ENCODE peak calls at places on chromosomes 11 and 22, in eight cellular contexts. One of them, this sample, is unnamed.

GRCh38 chr11:16194566-16194965 is 161.8 kb downstream of the SOX6 start:
- DNase-seq in IMR-90: peak; percentile 11
- DNase-seq in naive thymus-derived CD4-positive, alpha-beta T cell: no peak
- DNase-seq in Karpas-422: no peak
- DNase-seq in ascending aorta: no peak
- DNase-seq in sigmoid colon: no peak
- DNase-seq in adipocyte: peak; percentile 19
- DNase-seq in K562: no peak
- DNase-seq in this sample: no peak

GRCh38 chr11:18669211-18669593 is 29.4 kb upstream of the TMEM86A start:
- DNase-seq in ascending aorta: no peak
- DNase-seq in IMR-90: no peak
- DNase-seq in sigmoid colon: no peak
- DNase-seq in Karpas-422: no peak
- DNase-seq in naive thymus-derived CD4-positive, alpha-beta T cell: no peak
- DNase-seq in adipocyte: no peak
- DNase-seq in K562: peak; percentile 22
- DNase-seq in this sample: no peak

GRCh38 chr11:103608566-103608965 is 427.9 kb upstream of the DDI1 start:
- DNase-seq in naive thymus-derived CD4-positive, alpha-beta T cell: no peak
- DNase-seq in sigmoid colon: no peak
- DNase-seq in Karpas-422: no peak
- DNase-seq in K562: no peak
- DNase-seq in IMR-90: peak; percentile 64
- DNase-seq in adipocyte: no peak
- DNase-seq in ascending aorta: no peak
- DNase-seq in this sample: no peak

GRCh38 chr11:112785717-112786116 is 175.5 kb upstream of the NCAM1 start:
- DNase-seq in naive thymus-derived CD4-positive, alpha-beta T cell: no peak
- DNase-seq in ascending aorta: no peak
- DNase-seq in adipocyte: peak; percentile 2
- DNase-seq in IMR-90: peak; percentile 11
- DNase-seq in sigmoid colon: no peak
- DNase-seq in Karpas-422: no peak
- DNase-seq in K562: no peak
- DNase-seq in this sample: no peak

GRCh38 chr11:86214710-86215109 is 29.8 kb upstream of the EED start:
- DNase-seq in K562: no peak
- DNase-seq in IMR-90: no peak
- DNase-seq in adipocyte: no peak
- DNase-seq in Karpas-422: no peak
- DNase-seq in ascending aorta: no peak
- DNase-seq in sigmoid colon: no peak
- DNase-seq in naive thymus-derived CD4-positive, alpha-beta T cell: no peak
- DNase-seq in this sample: no peak

GRCh38 chr11:59207988-59208432 is 4.7 kb downstream of the MPEG1 start:
- DNase-seq in ascending aorta: no peak
- DNase-seq in naive thymus-derived CD4-positive, alpha-beta T cell: peak; percentile 40
- DNase-seq in sigmoid colon: no peak
- DNase-seq in Karpas-422: peak; percentile 79
- DNase-seq in adipocyte: peak; percentile 81
- DNase-seq in K562: peak; percentile 56
- DNase-seq in IMR-90: peak; percentile 91
- DNase-seq in this sample: no peak

GRCh38 chr11:28296426-28296825 is 188.2 kb downstream of the METTL15 start:
- DNase-seq in adipocyte: no peak
- DNase-seq in naive thymus-derived CD4-positive, alpha-beta T cell: no peak
- DNase-seq in Karpas-422: no peak
- DNase-seq in sigmoid colon: no peak
- DNase-seq in IMR-90: no peak
- DNase-seq in K562: no peak
- DNase-seq in ascending aorta: no peak
- DNase-seq in this sample: no peak

GRCh38 chr11:35272391-35272821 is 133.4 kb downstream of the CD44 start:
- DNase-seq in sigmoid colon: no peak
- DNase-seq in adipocyte: no peak
- DNase-seq in naive thymus-derived CD4-positive, alpha-beta T cell: peak; percentile 14
- DNase-seq in ascending aorta: no peak
- DNase-seq in K562: no peak
- DNase-seq in IMR-90: no peak
- DNase-seq in Karpas-422: no peak
- DNase-seq in this sample: no peak

GRCh38 chr22:46777609-46777970 is 15.1 kb downstream of the TBC1D22A start:
- DNase-seq in adipocyte: no peak
- DNase-seq in K562: no peak
- DNase-seq in naive thymus-derived CD4-positive, alpha-beta T cell: peak; percentile 42
- DNase-seq in IMR-90: no peak
- DNase-seq in ascending aorta: no peak
- DNase-seq in Karpas-422: peak; percentile 82
- DNase-seq in sigmoid colon: no peak
- DNase-seq in this sample: no peak

GRCh38 chr11:26201411-26201810 is 130.5 kb upstream of the ANO3 start:
- DNase-seq in naive thymus-derived CD4-positive, alpha-beta T cell: no peak
- DNase-seq in Karpas-422: no peak
- DNase-seq in adipocyte: no peak
- DNase-seq in IMR-90: peak; percentile 88
- DNase-seq in K562: no peak
- DNase-seq in sigmoid colon: no peak
- DNase-seq in ascending aorta: no peak
- DNase-seq in this sample: no peak

GRCh38 chr11:10483584-10483983 is 28.5 kb downstream of the AMPD3 start:
- DNase-seq in adipocyte: no peak
- DNase-seq in K562: no peak
- DNase-seq in sigmoid colon: no peak
- DNase-seq in naive thymus-derived CD4-positive, alpha-beta T cell: no peak
- DNase-seq in ascending aorta: no peak
- DNase-seq in IMR-90: no peak
- DNase-seq in Karpas-422: no peak
- DNase-seq in this sample: no peak
- H3K36me3 ChIP-seq in adipocyte: peaks cover 31% of the 10 kb centered on the region
- H3K36me3 ChIP-seq in K562: peaks cover 75% of the 10 kb centered on the region
- H3K36me3 ChIP-seq in sigmoid colon: no peaks in the 10 kb centered on the region
- H3K36me3 ChIP-seq in naive thymus-derived CD4-positive, alpha-beta T cell: no peaks in the 10 kb centered on the region
- H3K36me3 ChIP-seq in ascending aorta: no peaks in the 10 kb centered on the region
- H3K36me3 ChIP-seq in IMR-90: peaks cover 39% of the 10 kb centered on the region
- H3K36me3 ChIP-seq in Karpas-422: no peaks in the 10 kb centered on the region
- H3K36me3 ChIP-seq in this sample: no peaks in the 10 kb centered on the region

GRCh38 chr22:44804327-44804726 is 52.0 kb downstream of the ARHGAP8 start:
- DNase-seq in ascending aorta: no peak
- DNase-seq in naive thymus-derived CD4-positive, alpha-beta T cell: no peak
- DNase-seq in K562: no peak
- DNase-seq in IMR-90: no peak
- DNase-seq in sigmoid colon: no peak
- DNase-seq in adipocyte: no peak
- DNase-seq in Karpas-422: no peak
- DNase-seq in this sample: no peak

GRCh38 chr22:44805663-44806062 is 53.3 kb downstream of the ARHGAP8 start:
- DNase-seq in K562: no peak
- DNase-seq in IMR-90: no peak
- DNase-seq in naive thymus-derived CD4-positive, alpha-beta T cell: no peak
- DNase-seq in Karpas-422: no peak
- DNase-seq in sigmoid colon: no peak
- DNase-seq in adipocyte: no peak
- DNase-seq in ascending aorta: no peak
- DNase-seq in this sample: no peak

GRCh38 chr22:44807915-44808690 is 55.7 kb downstream of the ARHGAP8 start:
- DNase-seq in naive thymus-derived CD4-positive, alpha-beta T cell: no peak
- DNase-seq in Karpas-422: peak; percentile 43
- DNase-seq in ascending aorta: no peak
- DNase-seq in adipocyte: no peak
- DNase-seq in sigmoid colon: no peak
- DNase-seq in K562: peak; percentile 41
- DNase-seq in IMR-90: no peak
- DNase-seq in this sample: no peak

GRCh38 chr22:44809456-44809855 is 57.1 kb downstream of the ARHGAP8 start:
- DNase-seq in sigmoid colon: no peak
- DNase-seq in IMR-90: no peak
- DNase-seq in K562: no peak
- DNase-seq in ascending aorta: no peak
- DNase-seq in naive thymus-derived CD4-positive, alpha-beta T cell: no peak
- DNase-seq in Karpas-422: no peak
- DNase-seq in adipocyte: no peak
- DNase-seq in this sample: no peak

GRCh38 chr22:44807232-44807631 is 54.9 kb downstream of the ARHGAP8 start:
- DNase-seq in IMR-90: no peak
- DNase-seq in K562: no peak
- DNase-seq in naive thymus-derived CD4-positive, alpha-beta T cell: no peak
- DNase-seq in ascending aorta: no peak
- DNase-seq in Karpas-422: peak; percentile 12
- DNase-seq in sigmoid colon: no peak
- DNase-seq in adipocyte: no peak
- DNase-seq in this sample: no peak
- H3K9me3 ChIP-seq in IMR-90: no peaks in the 10 kb centered on the region
- H3K9me3 ChIP-seq in K562: no peaks in the 10 kb centered on the region
- H3K9me3 ChIP-seq in naive thymus-derived CD4-positive, alpha-beta T cell: no peaks in the 10 kb centered on the region
- H3K9me3 ChIP-seq in ascending aorta: no peaks in the 10 kb centered on the region
- H3K9me3 ChIP-seq in Karpas-422: no peaks in the 10 kb centered on the region
- H3K9me3 ChIP-seq in sigmoid colon: no peaks in the 10 kb centered on the region
- H3K9me3 ChIP-seq in adipocyte: peaks cover 16% of the 10 kb centered on the region
- H3K9me3 ChIP-seq in this sample: no peaks in the 10 kb centered on the region

GRCh38 chr22:30572840-30573593 is 1.4 kb downstream of the GAL3ST1 start:
- DNase-seq in K562: no peak
- DNase-seq in Karpas-422: no peak
- DNase-seq in sigmoid colon: no peak
- DNase-seq in adipocyte: no peak
- DNase-seq in naive thymus-derived CD4-positive, alpha-beta T cell: no peak
- DNase-seq in ascending aorta: no peak
- DNase-seq in IMR-90: no peak
- DNase-seq in this sample: no peak
- H3K4me3 ChIP-seq in K562: no peak overlapping the region
- H3K4me3 ChIP-seq in Karpas-422: no peak overlapping the region
- H3K4me3 ChIP-seq in sigmoid colon: no peak overlapping the region
- H3K4me3 ChIP-seq in adipocyte: no peak overlapping the region
- H3K4me3 ChIP-seq in naive thymus-derived CD4-positive, alpha-beta T cell: no peak overlapping the region
- H3K4me3 ChIP-seq in ascending aorta: no peak overlapping the region
- H3K4me3 ChIP-seq in IMR-90: no peak overlapping the region
- H3K4me3 ChIP-seq in this sample: no peak overlapping the region

GRCh38 chr22:26783886-26784285 is 126.5 kb downstream of the MIAT start:
- DNase-seq in ascending aorta: no peak
- DNase-seq in naive thymus-derived CD4-positive, alpha-beta T cell: no peak
- DNase-seq in IMR-90: no peak
- DNase-seq in sigmoid colon: no peak
- DNase-seq in adipocyte: no peak
- DNase-seq in K562: no peak
- DNase-seq in Karpas-422: no peak
- DNase-seq in this sample: no peak
- H3K36me3 ChIP-seq in ascending aorta: no peaks in the 10 kb centered on the region
- H3K36me3 ChIP-seq in naive thymus-derived CD4-positive, alpha-beta T cell: peaks cover 20% of the 10 kb centered on the region
- H3K36me3 ChIP-seq in IMR-90: peaks cover 5% of the 10 kb centered on the region
- H3K36me3 ChIP-seq in sigmoid colon: no peaks in the 10 kb centered on the region
- H3K36me3 ChIP-seq in adipocyte: peaks cover 3% of the 10 kb centered on the region
- H3K36me3 ChIP-seq in K562: no peaks in the 10 kb centered on the region
- H3K36me3 ChIP-seq in Karpas-422: no peaks in the 10 kb centered on the region
- H3K36me3 ChIP-seq in this sample: peaks cover 4% of the 10 kb centered on the region

DNA sequence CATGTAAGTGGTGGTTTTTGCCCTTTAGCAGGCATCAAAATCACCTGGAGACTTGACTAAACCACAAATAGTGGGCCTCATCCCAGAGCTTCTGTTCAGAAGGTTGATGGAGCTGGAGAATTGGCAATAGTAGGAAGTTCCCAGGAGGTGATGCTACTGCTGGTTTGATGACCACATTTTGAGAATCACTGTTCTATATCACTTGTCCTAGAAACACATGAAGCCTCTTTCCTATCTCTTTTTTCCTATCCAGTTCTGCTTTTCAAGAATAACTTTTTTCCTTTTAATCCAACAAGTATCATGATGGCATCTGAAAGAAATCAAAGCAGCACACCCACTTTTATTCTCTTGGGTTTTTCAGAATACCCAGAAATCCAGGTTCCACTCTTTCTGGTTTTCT is at the start of gene OR5D13:
- DNase-seq in sigmoid colon: no peak
- DNase-seq in IMR-90: no peak
- DNase-seq in K562: no peak
- DNase-seq in Karpas-422: no peak
- DNase-seq in naive thymus-derived CD4-positive, alpha-beta T cell: no peak
- DNase-seq in ascending aorta: no peak
- DNase-seq in adipocyte: no peak
- DNase-seq in this sample: no peak
- H3K9me3 ChIP-seq in sigmoid colon: no peaks in the 10 kb centered on the region
- H3K9me3 ChIP-seq in IMR-90: peaks cover 4% of the 10 kb centered on the region
- H3K9me3 ChIP-seq in K562: no peaks in the 10 kb centered on the region
- H3K9me3 ChIP-seq in Karpas-422: peaks cover 24% of the 10 kb centered on the region
- H3K9me3 ChIP-seq in naive thymus-derived CD4-positive, alpha-beta T cell: no peaks in the 10 kb centered on the region
- H3K9me3 ChIP-seq in ascending aorta: no peaks in the 10 kb centered on the region
- H3K9me3 ChIP-seq in adipocyte: no peaks in the 10 kb centered on the region
- H3K9me3 ChIP-seq in this sample: peaks cover 2% of the 10 kb centered on the region

GRCh38 chr11:69818243-69819108 is 740 bp downstream of the FGF3 start:
- DNase-seq in naive thymus-derived CD4-positive, alpha-beta T cell: no peak
- DNase-seq in K562: no peak
- DNase-seq in ascending aorta: no peak
- DNase-seq in IMR-90: no peak
- DNase-seq in adipocyte: no peak
- DNase-seq in Karpas-422: no peak
- DNase-seq in sigmoid colon: no peak
- DNase-seq in this sample: no peak
- H3K4me3 ChIP-seq in naive thymus-derived CD4-positive, alpha-beta T cell: no peak overlapping the region
- H3K4me3 ChIP-seq in K562: no peak overlapping the region
- H3K4me3 ChIP-seq in ascending aorta: no peak overlapping the region
- H3K4me3 ChIP-seq in IMR-90: no peak overlapping the region
- H3K4me3 ChIP-seq in adipocyte: no peak overlapping the region
- H3K4me3 ChIP-seq in Karpas-422: no peak overlapping the region
- H3K4me3 ChIP-seq in sigmoid colon: no peak overlapping the region
- H3K4me3 ChIP-seq in this sample: no peak overlapping the region

GRCh38 chr22:23282986-23283385 is 102.7 kb downstream of the BCR start:
- DNase-seq in K562: peak; percentile 25
- DNase-seq in IMR-90: no peak
- DNase-seq in naive thymus-derived CD4-positive, alpha-beta T cell: no peak
- DNase-seq in Karpas-422: no peak
- DNase-seq in ascending aorta: no peak
- DNase-seq in adipocyte: no peak
- DNase-seq in sigmoid colon: no peak
- DNase-seq in this sample: no peak
- H3K36me3 ChIP-seq in K562: peaks cover 97% of the 10 kb centered on the region
- H3K36me3 ChIP-seq in IMR-90: peaks cover 35% of the 10 kb centered on the region
- H3K36me3 ChIP-seq in naive thymus-derived CD4-positive, alpha-beta T cell: no peaks in the 10 kb centered on the region
- H3K36me3 ChIP-seq in Karpas-422: no peaks in the 10 kb centered on the region
- H3K36me3 ChIP-seq in ascending aorta: peaks cover 27% of the 10 kb centered on the region
- H3K36me3 ChIP-seq in adipocyte: peaks cover 40% of the 10 kb centered on the region
- H3K36me3 ChIP-seq in sigmoid colon: no peaks in the 10 kb centered on the region
- H3K36me3 ChIP-seq in this sample: peaks cover 42% of the 10 kb centered on the region

This sample was measured in lung.